ENCODE peak calls at places on chromosomes 12 and 14, in six cellular contexts. Y, A, D, K, G and E are unnamed samples.

GRCh38 chr12:67275380-67275913 is 6.3 kb downstream of the CAND1 start:
- DNase-seq in A (no peak), Y (no peak), K (no peak), D (peak), G (peak), E (no peak)

GRCh38 chr12:121796855-121797751 is 3.6 kb upstream of the RHOF start:
- DNase-seq in A (no peak), D (peak), G (peak), K (no peak), Y (no peak), E (no peak)

GRCh38 chr12:110543252-110543959 is 39.7 kb downstream of the PPTC7 start:
- DNase-seq in Y (no peak), G (no peak), D (peak), A (no peak), K (no peak), E (no peak)

GRCh38 chr12:27971606-27972005 is 927 bp downstream of the PTHLH start:
- DNase-seq in Y (no peak), A (no peak), G (no peak), K (no peak), D (no peak), E (no peak)

GRCh38 chr14:91257328-91258020 is 13.0 kb upstream of the GPR68 start:
- DNase-seq in G (no peak), A (no peak), D (no peak), Y (no peak), K (no peak), E (no peak)

GRCh38 chr12:59113831-59114273 is 193.5 kb upstream of the LRIG3 start:
- DNase-seq in Y (peak), D (peak), A (peak), K (no peak), G (peak), E (no peak)

GRCh38 chr12:112167728-112168525 is 42.6 kb downstream of the TRAFD1 start:
- DNase-seq in Y (no peak), D (no peak), G (no peak), A (no peak), K (no peak), E (no peak)

GRCh38 chr12:125657681-125658080 is 592.4 kb downstream of the AACS start:
- DNase-seq in Y (no peak), A (no peak), K (no peak), D (no peak), G (no peak), E (no peak)

GRCh38 chr12:80607361-80608135 is 99.9 kb upstream of the MYF6 start:
- DNase-seq in D (no peak), K (no peak), A (no peak), Y (no peak), G (no peak), E (no peak)

GRCh38 chr12:38691164-38691563 is 214.2 kb downstream of the CPNE8 start:
- DNase-seq in K (no peak), G (peak), A (no peak), Y (no peak), D (peak), E (no peak)

GRCh38 chr14:73778736-73779135 is 64.6 kb upstream of the PNMA1 start:
- DNase-seq in K (no peak), Y (no peak), G (no peak), A (no peak), D (no peak), E (no peak)

GRCh38 chr12:105899589-105899988 is 239.2 kb downstream of the NUAK1 start:
- DNase-seq in K (no peak), G (no peak), A (no peak), D (no peak), Y (no peak), E (no peak)

GRCh38 chr14:101480747-101481530 is 80.4 kb upstream of the DIO3 start:
- DNase-seq in Y (no peak), A (no peak), G (no peak), K (no peak), D (peak), E (no peak)